ENCODE peak calls at places on chromosome 14, in ten cellular contexts. W, V, P, A, M, J, R, C, Y and S are unnamed samples.

GRCh38 chr14:52447236-52447635 is 105.1 kb downstream of the TXNDC16 start:
- DNase-seq in W (no peak), V (no peak), P (no peak), A (no peak), M (no peak), J (no peak), R (no peak), C (no peak), Y (no peak), S (no peak)

GRCh38 chr14:42110167-42110566 is 503.5 kb downstream of the LRFN5 start:
- DNase-seq in W (no peak), V (peak), P (no peak), A (peak), M (peak), J (no peak), R (peak), C (no peak), Y (no peak), S (peak)

GRCh38 chr14:64294672-64295413 is 672 bp upstream of the ESR2 start:
- DNase-seq in W (peak), V (peak), P (peak), A (peak), M (peak), J (peak), R (no peak), C (peak), Y (peak), S (peak)

GRCh38 chr14:95043732-95044462 is 113.4 kb downstream of the DICER1 start:
- DNase-seq in W (no peak), V (no peak), P (no peak), A (no peak), M (peak), J (no peak), R (no peak), C (no peak), Y (no peak), S (no peak)

GRCh38 chr14:77000340-77001235 is 27.9 kb downstream of the IRF2BPL start:
- DNase-seq in W (no peak), V (no peak), P (peak), A (no peak), M (peak), J (peak), R (no peak), C (no peak), Y (no peak), S (peak)

GRCh38 chr14:91417983-91418386 is 365 bp upstream of the CCDC88C start:
- DNase-seq in W (peak), V (peak), P (no peak), A (no peak), M (no peak), J (no peak), R (no peak), C (peak), Y (no peak), S (peak)

GRCh38 chr14:68734231-68734732 is 58.6 kb downstream of the ZFP36L1 start:
- DNase-seq in W (no peak), V (no peak), P (no peak), A (no peak), M (no peak), J (no peak), R (no peak), C (no peak), Y (no peak), S (no peak)

GRCh38 chr14:95841680-95842079 is 35.0 kb upstream of the TUNAR start:
- DNase-seq in W (no peak), V (no peak), P (no peak), A (no peak), M (no peak), J (no peak), R (no peak), C (no peak), Y (no peak), S (no peak)

GRCh38 chr14:68633131-68633991 is 159.5 kb downstream of the ZFP36L1 start:
- DNase-seq in W (no peak), V (no peak), P (no peak), A (no peak), M (peak), J (peak), R (no peak), C (no peak), Y (no peak), S (no peak)

GRCh38 chr14:101115652-101116051 is 212.1 kb upstream of the RTL1 start:
- DNase-seq in W (no peak), V (no peak), P (no peak), A (no peak), M (no peak), J (no peak), R (no peak), C (no peak), Y (no peak), S (no peak)

GRCh38 chr14:75982724-75983358 is 1.0 kb upstream of the TGFB3 start:
- DNase-seq in W (peak), V (no peak), P (peak), A (peak), M (peak), J (peak), R (no peak), C (peak), Y (peak), S (no peak)

GRCh38 chr14:22814945-22815713 is at the start of gene SLC7A7:
- DNase-seq in W (no peak), V (peak), P (no peak), A (no peak), M (peak), J (no peak), R (no peak), C (no peak), Y (no peak), S (no peak)

GRCh38 chr14:34465069-34465859 is 3.2 kb upstream of the SPTSSA start:
- DNase-seq in W (no peak), V (peak), P (no peak), A (no peak), M (peak), J (no peak), R (peak), C (no peak), Y (no peak), S (peak)

GRCh38 chr14:102320033-102320660 is 601 bp downstream of the ZNF839 start:
- DNase-seq in W (peak), V (peak), P (peak), A (no peak), M (peak), J (peak), R (no peak), C (peak), Y (peak), S (peak)

GRCh38 chr14:46399049-46399448 is 252.5 kb downstream of the RPL10L start:
- DNase-seq in W (no peak), V (no peak), P (no peak), A (no peak), M (no peak), J (no peak), R (no peak), C (no peak), Y (no peak), S (no peak)

GRCh38 chr14:39243831-39244230 is 10.1 kb downstream of the MIA2 start:
- DNase-seq in W (no peak), V (no peak), P (no peak), A (no peak), M (no peak), J (no peak), R (no peak), C (no peak), Y (no peak), S (no peak)

GRCh38 chr14:105710119-105711057 is 184.0 kb downstream of the TMEM121 start:
- DNase-seq in W (no peak), V (no peak), P (no peak), A (no peak), M (no peak), J (no peak), R (no peak), C (no peak), Y (no peak), S (no peak)

GRCh38 chr14:39488600-39488999 is 56.4 kb upstream of the FBXO33 start:
- DNase-seq in W (no peak), V (peak), P (no peak), A (no peak), M (peak), J (no peak), R (no peak), C (no peak), Y (peak), S (peak)

DNA sequence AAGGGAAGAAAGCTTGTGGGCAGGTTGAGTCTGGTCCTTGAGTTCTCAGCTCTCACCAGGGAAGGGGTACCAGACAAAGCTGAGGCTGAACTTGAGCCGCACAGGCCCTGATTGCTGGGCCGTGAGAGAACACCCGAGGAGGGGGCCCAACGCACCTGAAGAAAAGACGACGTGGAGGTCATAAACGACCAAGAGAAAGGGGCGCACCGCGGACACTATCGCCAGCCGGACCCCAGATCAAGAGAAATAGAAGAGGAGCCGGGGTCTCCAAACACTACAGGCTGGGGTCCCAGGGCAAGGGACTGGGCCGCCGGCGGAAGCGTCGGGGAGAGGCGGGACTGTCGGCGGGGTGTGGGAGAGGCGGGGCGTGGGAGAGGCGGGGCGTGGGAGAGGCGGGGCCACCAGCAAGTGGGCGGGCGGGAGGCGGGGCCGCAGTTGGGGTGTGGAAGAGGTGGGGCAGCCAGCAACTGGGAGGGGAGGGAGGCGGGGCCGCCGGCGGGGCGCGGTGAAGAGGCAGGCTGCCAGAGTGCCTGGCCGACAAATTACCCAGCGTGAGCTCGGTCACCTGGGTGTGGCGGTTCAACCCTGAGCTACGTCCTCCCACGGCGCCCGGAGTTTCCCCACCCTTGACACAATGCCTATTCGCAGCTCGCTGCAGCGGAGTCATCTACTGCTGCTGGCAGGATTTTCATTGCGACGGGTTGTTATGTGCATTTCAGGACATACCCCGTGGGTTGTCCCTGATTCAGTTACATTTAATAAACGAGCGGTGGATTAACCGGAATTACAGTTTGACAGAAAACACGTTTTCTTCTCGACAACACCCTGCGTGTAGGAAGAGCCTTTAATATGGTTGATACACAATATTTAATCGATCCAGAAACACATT is 15.5 kb upstream of the NEMF start:
- DNase-seq in W (peak), V (peak), P (peak), A (peak), M (peak), J (peak), R (peak), C (peak), Y (peak), S (peak)
- H3K4me3 ChIP-seq in W (peak), V (peak), P (peak), A (peak), M (peak), J (peak), R (peak), C (no peak), Y (peak), S (peak)

GRCh38 chr14:103393687-103394626 is 8.7 kb downstream of the MARK3 start:
- DNase-seq in W (no peak), V (no peak), P (no peak), A (no peak), M (peak), J (no peak), R (no peak), C (peak), Y (peak), S (peak)
- H3K4me3 ChIP-seq in W (no peak), V (no peak), P (no peak), A (no peak), M (no peak), J (peak), R (no peak), C (no peak), Y (no peak), S (no peak)

DNA sequence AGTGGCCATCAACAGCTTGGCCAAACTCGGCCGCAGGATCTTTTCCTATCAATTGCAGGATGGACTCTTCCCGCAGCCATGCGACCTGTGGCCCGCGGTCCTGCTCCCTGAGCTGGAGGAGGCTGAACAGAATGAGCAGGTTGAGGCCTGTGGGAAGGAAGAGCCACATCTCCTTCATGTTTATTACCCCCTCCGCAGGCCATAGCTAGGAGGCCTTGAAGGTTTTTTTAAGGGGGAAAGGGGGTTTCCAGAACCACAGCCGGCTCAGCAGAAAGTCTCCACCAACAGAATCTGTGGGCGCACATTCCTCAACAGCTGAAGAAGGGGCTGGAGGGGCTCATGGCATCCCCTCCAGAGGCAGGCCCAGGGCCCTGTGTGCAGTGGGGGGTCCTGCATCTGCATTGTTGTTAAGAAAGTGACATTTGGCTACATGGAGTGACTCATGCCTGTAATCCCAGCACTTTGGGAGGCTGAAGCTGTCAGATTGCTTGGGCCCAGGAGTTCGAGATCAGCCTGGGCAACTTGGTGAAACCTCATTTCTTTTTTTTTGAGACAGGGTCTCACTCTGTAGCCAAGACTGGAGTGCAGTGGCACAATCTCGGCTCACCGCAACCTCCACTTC is 25.2 kb upstream of the PPP1R13B start:
- DNase-seq in W (no peak), V (peak), P (no peak), A (no peak), M (no peak), J (no peak), R (no peak), C (no peak), Y (no peak), S (peak)
- H3K4me3 ChIP-seq in W (no peak), V (no peak), P (peak), A (no peak), M (peak), J (peak), R (no peak), C (no peak), Y (no peak), S (peak)

GRCh38 chr14:36652542-36653201 is 9.0 kb upstream of the PAX9 start:
- DNase-seq in W (no peak), V (no peak), P (no peak), A (no peak), M (no peak), J (no peak), R (no peak), C (no peak), Y (no peak), S (no peak)

GRCh38 chr14:36649872-36650650 is 11.6 kb upstream of the PAX9 start:
- DNase-seq in W (no peak), V (no peak), P (no peak), A (no peak), M (no peak), J (no peak), R (no peak), C (no peak), Y (no peak), S (no peak)

GRCh38 chr14:36647827-36648753 is 13.6 kb upstream of the PAX9 start:
- DNase-seq in W (peak), V (peak), P (no peak), A (no peak), M (peak), J (no peak), R (no peak), C (peak), Y (no peak), S (peak)

GRCh38 chr14:36647417-36647826 is 14.2 kb upstream of the PAX9 start:
- DNase-seq in W (no peak), V (no peak), P (no peak), A (no peak), M (no peak), J (no peak), R (no peak), C (no peak), Y (no peak), S (peak)

GRCh38 chr14:36646664-36647416 is 14.8 kb upstream of the PAX9 start:
- DNase-seq in W (peak), V (peak), P (no peak), A (no peak), M (peak), J (no peak), R (no peak), C (no peak), Y (no peak), S (peak)
- H3K4me3 ChIP-seq in W (no peak), V (no peak), P (no peak), A (no peak), M (peak), J (peak), R (no peak), C (no peak), Y (no peak), S (peak)

DNA sequence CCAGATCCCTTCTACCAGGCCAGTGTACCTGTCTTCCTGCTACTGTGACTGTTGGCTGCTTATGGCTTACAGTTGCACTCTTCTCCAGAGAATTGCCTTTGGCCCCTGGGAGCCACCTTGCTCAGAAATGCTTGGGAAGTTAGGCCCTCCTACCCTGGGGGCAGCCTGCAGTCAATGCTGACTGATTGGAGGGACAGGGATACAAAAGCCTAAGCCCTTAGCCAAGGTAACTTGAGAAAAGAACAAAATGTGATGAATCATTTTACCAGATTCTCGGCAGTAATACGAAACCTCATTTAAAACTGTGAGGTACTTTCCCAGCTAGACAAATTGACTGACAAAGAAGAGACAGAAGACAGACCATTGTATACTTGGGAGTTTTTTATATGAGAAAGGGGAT is 47.3 kb downstream of the PTCSC3 start:
- DNase-seq in W (no peak), V (peak), P (no peak), A (no peak), M (no peak), J (no peak), R (peak), C (no peak), Y (no peak), S (peak)
- H3K4me3 ChIP-seq in W (no peak), V (no peak), P (no peak), A (no peak), M (no peak), J (no peak), R (no peak), C (no peak), Y (no peak), S (no peak)

GRCh38 chr14:20683896-20684661 is at the start of gene RNASE4:
- DNase-seq in W (peak), V (peak), P (peak), A (peak), M (peak), J (peak), R (peak), C (peak), Y (peak), S (peak)

GRCh38 chr14:20687362-20688166 is 1.0 kb upstream of the ANG start:
- DNase-seq in W (no peak), V (no peak), P (no peak), A (no peak), M (no peak), J (no peak), R (no peak), C (peak), Y (no peak), S (no peak)

GRCh38 chr14:20684662-20685456 is 499 bp downstream of the RNASE4 start:
- DNase-seq in W (peak), V (peak), P (peak), A (no peak), M (peak), J (no peak), R (no peak), C (peak), Y (peak), S (peak)

GRCh38 chr14:20688167-20688839 is at the start of gene ANG:
- DNase-seq in W (no peak), V (no peak), P (no peak), A (no peak), M (no peak), J (no peak), R (no peak), C (no peak), Y (no peak), S (no peak)

GRCh38 chr14:20686386-20687143 is 2.0 kb upstream of the ANG start:
- DNase-seq in W (no peak), V (no peak), P (no peak), A (no peak), M (no peak), J (no peak), R (no peak), C (peak), Y (no peak), S (no peak)
- H3K4me3 ChIP-seq in W (peak), V (no peak), P (peak), A (no peak), M (peak), J (peak), R (no peak), C (peak), Y (no peak), S (no peak)

GRCh38 chr14:99253890-99254289 is 18.1 kb downstream of the BCL11B start:
- DNase-seq in W (no peak), V (no peak), P (no peak), A (no peak), M (no peak), J (no peak), R (no peak), C (no peak), Y (no peak), S (no peak)

GRCh38 chr14:99252443-99252939 is 19.5 kb downstream of the BCL11B start:
- DNase-seq in W (no peak), V (no peak), P (no peak), A (no peak), M (no peak), J (no peak), R (no peak), C (no peak), Y (no peak), S (no peak)

GRCh38 chr14:99250636-99251208 is 21.3 kb downstream of the BCL11B start:
- DNase-seq in W (no peak), V (no peak), P (no peak), A (no peak), M (no peak), J (no peak), R (no peak), C (no peak), Y (no peak), S (no peak)

GRCh38 chr14:99252940-99253868 is 18.8 kb downstream of the BCL11B start:
- DNase-seq in W (no peak), V (no peak), P (no peak), A (no peak), M (no peak), J (no peak), R (no peak), C (no peak), Y (no peak), S (no peak)

GRCh38 chr14:99251721-99252120 is 20.3 kb downstream of the BCL11B start:
- DNase-seq in W (no peak), V (no peak), P (no peak), A (no peak), M (no peak), J (no peak), R (no peak), C (no peak), Y (no peak), S (no peak)
- H3K4me3 ChIP-seq in W (no peak), V (no peak), P (no peak), A (no peak), M (no peak), J (no peak), R (no peak), C (no peak), Y (no peak), S (no peak)

DNA sequence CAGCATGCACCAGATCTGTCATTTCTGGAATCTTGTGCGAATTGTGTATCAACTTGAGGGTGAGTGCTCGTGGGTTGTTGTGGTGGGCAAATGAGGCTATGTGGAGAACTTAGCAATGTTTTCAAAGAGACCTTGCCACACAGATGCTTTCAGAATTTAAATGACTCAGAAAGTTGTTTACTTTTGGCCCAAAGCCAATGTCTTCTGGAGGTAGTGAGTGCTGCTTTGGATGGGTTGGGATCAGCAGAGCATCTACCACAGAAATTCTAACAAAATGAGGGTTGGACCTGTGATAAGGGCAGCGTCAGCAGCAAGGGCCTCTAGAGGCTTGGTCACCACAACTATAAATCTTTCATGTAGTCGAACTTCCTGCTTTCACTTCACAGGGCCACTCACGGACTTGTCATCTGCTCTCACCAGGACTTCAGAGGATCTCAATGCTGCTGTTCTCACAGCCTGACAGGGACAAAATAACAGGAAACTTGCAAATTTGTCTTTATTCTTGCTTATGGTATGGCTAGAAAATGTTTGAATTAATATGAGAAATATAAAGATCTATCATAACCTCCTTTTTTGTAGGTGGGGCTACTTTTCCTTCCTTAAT is 111.4 kb downstream of the DACT1 start:
- DNase-seq in W (peak), V (no peak), P (no peak), A (peak), M (peak), J (no peak), R (peak), C (peak), Y (peak), S (no peak)
- H3K4me3 ChIP-seq in W (no peak), V (no peak), P (no peak), A (no peak), M (no peak), J (no peak), R (no peak), C (no peak), Y (no peak), S (no peak)